ENCODE peak calls at places on chromosomes 1 and 21, in six cellular contexts. One of them, this sample, is unnamed.

GRCh38 chr1:147641695-147642592 is 28.4 kb downstream of the ACP6 start:
- DNase-seq in mesenchymal stem cell: peak
- DNase-seq in H1: no peak
- DNase-seq in mesendoderm: peak
- DNase-seq in neuronal stem cell: peak
- DNase-seq in IMR-90: peak
- DNase-seq in this sample: no peak

GRCh38 chr1:5709976-5710375 is 282.2 kb downstream of the NPHP4 start:
- DNase-seq in mesenchymal stem cell: no peak
- DNase-seq in mesendoderm: no peak
- DNase-seq in H1: no peak
- DNase-seq in neuronal stem cell: no peak
- DNase-seq in IMR-90: no peak
- DNase-seq in this sample: peak

GRCh38 chr1:246004281-246004680 is 502.8 kb downstream of the SMYD3 start:
- DNase-seq in H1: no peak
- DNase-seq in neuronal stem cell: no peak
- DNase-seq in mesenchymal stem cell: no peak
- DNase-seq in mesendoderm: no peak
- DNase-seq in IMR-90: no peak
- DNase-seq in this sample: no peak

GRCh38 chr1:241533375-241534115 is 1.4 kb downstream of the KMO start:
- DNase-seq in mesendoderm: peak
- DNase-seq in IMR-90: no peak
- DNase-seq in mesenchymal stem cell: peak
- DNase-seq in H1: no peak
- DNase-seq in neuronal stem cell: no peak
- DNase-seq in this sample: no peak

GRCh38 chr21:36974851-36975192 is 8.4 kb upstream of the HLCS start:
- DNase-seq in neuronal stem cell: no peak
- DNase-seq in mesenchymal stem cell: no peak
- DNase-seq in H1: no peak
- DNase-seq in mesendoderm: no peak
- DNase-seq in IMR-90: no peak
- DNase-seq in this sample: no peak

GRCh38 chr1:243496806-243497205 is 241.0 kb downstream of the SDCCAG8 start:
- DNase-seq in neuronal stem cell: no peak
- DNase-seq in mesenchymal stem cell: no peak
- DNase-seq in H1: no peak
- DNase-seq in mesendoderm: no peak
- DNase-seq in IMR-90: no peak
- DNase-seq in this sample: no peak

GRCh38 chr21:36854391-36854790 is 112.1 kb downstream of the HLCS start:
- DNase-seq in H1: peak
- DNase-seq in IMR-90: peak
- DNase-seq in mesenchymal stem cell: peak
- DNase-seq in neuronal stem cell: peak
- DNase-seq in mesendoderm: peak
- DNase-seq in this sample: peak

GRCh38 chr1:17207046-17207445 is 2.1 kb downstream of the PADI1 start:
- DNase-seq in mesendoderm: no peak
- DNase-seq in mesenchymal stem cell: peak
- DNase-seq in neuronal stem cell: no peak
- DNase-seq in H1: no peak
- DNase-seq in IMR-90: no peak
- DNase-seq in this sample: no peak

GRCh38 chr1:2933431-2934172 is 87.7 kb upstream of the ACTRT2 start:
- DNase-seq in neuronal stem cell: no peak
- DNase-seq in mesendoderm: no peak
- DNase-seq in IMR-90: no peak
- DNase-seq in H1: no peak
- DNase-seq in mesenchymal stem cell: no peak
- DNase-seq in this sample: no peak

GRCh38 chr1:151898519-151898991 is 10.8 kb downstream of the THEM4 start:
- DNase-seq in H1: no peak
- DNase-seq in mesenchymal stem cell: no peak
- DNase-seq in IMR-90: no peak
- DNase-seq in neuronal stem cell: no peak
- DNase-seq in mesendoderm: no peak
- DNase-seq in this sample: no peak

GRCh38 chr21:36297938-36298572 is 21.9 kb upstream of the MORC3 start:
- DNase-seq in neuronal stem cell: no peak
- DNase-seq in H1: no peak
- DNase-seq in mesendoderm: no peak
- DNase-seq in mesenchymal stem cell: peak
- DNase-seq in IMR-90: peak
- DNase-seq in this sample: no peak

GRCh38 chr1:177384461-177384860 is 213.7 kb downstream of the BRINP2 start:
- DNase-seq in mesenchymal stem cell: peak
- DNase-seq in IMR-90: peak
- DNase-seq in H1: no peak
- DNase-seq in mesendoderm: peak
- DNase-seq in neuronal stem cell: no peak
- DNase-seq in this sample: no peak

GRCh38 chr1:206111528-206111927 is 5.7 kb downstream of the AVPR1B start:
- DNase-seq in mesenchymal stem cell: no peak
- DNase-seq in mesendoderm: no peak
- DNase-seq in IMR-90: no peak
- DNase-seq in neuronal stem cell: no peak
- DNase-seq in H1: no peak
- DNase-seq in this sample: no peak

GRCh38 chr1:59164371-59164770 is 132.5 kb upstream of the FGGY start:
- DNase-seq in mesenchymal stem cell: no peak
- DNase-seq in mesendoderm: no peak
- DNase-seq in H1: no peak
- DNase-seq in IMR-90: no peak
- DNase-seq in neuronal stem cell: no peak
- DNase-seq in this sample: no peak

GRCh38 chr1:53285969-53286760 is 41.7 kb downstream of the LRP8 start:
- DNase-seq in mesenchymal stem cell: no peak
- DNase-seq in H1: no peak
- DNase-seq in neuronal stem cell: no peak
- DNase-seq in mesendoderm: peak
- DNase-seq in IMR-90: no peak
- DNase-seq in this sample: no peak

GRCh38 chr1:21313146-21313885 is 23.1 kb upstream of the ECE1 start:
- DNase-seq in IMR-90: peak
- DNase-seq in mesenchymal stem cell: peak
- DNase-seq in neuronal stem cell: no peak
- DNase-seq in H1: no peak
- DNase-seq in mesendoderm: no peak
- DNase-seq in this sample: no peak

GRCh38 chr1:94020764-94021579 is 100.0 kb downstream of the ABCA4 start:
- DNase-seq in neuronal stem cell: no peak
- DNase-seq in H1: no peak
- DNase-seq in mesenchymal stem cell: peak
- DNase-seq in mesendoderm: peak
- DNase-seq in IMR-90: peak
- DNase-seq in this sample: no peak

GRCh38 chr1:36977736-36978314 is 56.5 kb downstream of the GRIK3 start:
- DNase-seq in neuronal stem cell: no peak
- DNase-seq in IMR-90: no peak
- DNase-seq in mesenchymal stem cell: no peak
- DNase-seq in mesendoderm: no peak
- DNase-seq in H1: no peak
- DNase-seq in this sample: no peak

GRCh38 chr1:30778156-30778978 is 20.8 kb upstream of the LAPTM5 start:
- DNase-seq in IMR-90: peak
- DNase-seq in mesendoderm: no peak
- DNase-seq in neuronal stem cell: no peak
- DNase-seq in mesenchymal stem cell: peak
- DNase-seq in H1: no peak
- DNase-seq in this sample: no peak

GRCh38 chr1:221072214-221072613 is 193.0 kb downstream of the HLX start:
- DNase-seq in mesenchymal stem cell: no peak
- DNase-seq in mesendoderm: no peak
- DNase-seq in IMR-90: no peak
- DNase-seq in neuronal stem cell: no peak
- DNase-seq in H1: no peak
- DNase-seq in this sample: no peak

GRCh38 chr1:57712846-57713245 is 289.0 kb upstream of the DAB1 start:
- DNase-seq in IMR-90: no peak
- DNase-seq in mesendoderm: no peak
- DNase-seq in neuronal stem cell: no peak
- DNase-seq in H1: no peak
- DNase-seq in mesenchymal stem cell: no peak
- DNase-seq in this sample: no peak

GRCh38 chr1:204041232-204041767 is 31.6 kb upstream of the SOX13 start:
- DNase-seq in H1: no peak
- DNase-seq in mesendoderm: no peak
- DNase-seq in IMR-90: no peak
- DNase-seq in neuronal stem cell: no peak
- DNase-seq in mesenchymal stem cell: no peak
- DNase-seq in this sample: no peak

GRCh38 chr1:116710326-116711060 is 43.0 kb upstream of the IGSF3 start:
- DNase-seq in H1: no peak
- DNase-seq in mesendoderm: no peak
- DNase-seq in IMR-90: no peak
- DNase-seq in mesenchymal stem cell: no peak
- DNase-seq in neuronal stem cell: no peak
- DNase-seq in this sample: no peak

GRCh38 chr1:64505944-64506658 is 36.2 kb downstream of the CACHD1 start:
- DNase-seq in IMR-90: no peak
- DNase-seq in H1: no peak
- DNase-seq in mesendoderm: peak
- DNase-seq in mesenchymal stem cell: no peak
- DNase-seq in neuronal stem cell: no peak
- DNase-seq in this sample: no peak

GRCh38 chr1:1599030-1599916 is 662 bp downstream of the FNDC10 start:
- DNase-seq in mesenchymal stem cell: peak
- DNase-seq in IMR-90: peak
- DNase-seq in neuronal stem cell: peak
- DNase-seq in mesendoderm: peak
- DNase-seq in H1: no peak
- DNase-seq in this sample: peak

GRCh38 chr1:165533254-165533653 is 10.5 kb upstream of the LRRC52 start:
- DNase-seq in IMR-90: no peak
- DNase-seq in mesenchymal stem cell: no peak
- DNase-seq in mesendoderm: no peak
- DNase-seq in H1: no peak
- DNase-seq in neuronal stem cell: no peak
- DNase-seq in this sample: no peak

GRCh38 chr1:214329456-214330220 is 48.7 kb downstream of the SMYD2 start:
- DNase-seq in mesenchymal stem cell: no peak
- DNase-seq in neuronal stem cell: no peak
- DNase-seq in H1: no peak
- DNase-seq in mesendoderm: no peak
- DNase-seq in IMR-90: no peak
- DNase-seq in this sample: no peak

GRCh38 chr21:38777521-38777920 is 28.2 kb upstream of the ETS2 start:
- DNase-seq in IMR-90: no peak
- DNase-seq in H1: no peak
- DNase-seq in neuronal stem cell: no peak
- DNase-seq in mesenchymal stem cell: no peak
- DNase-seq in mesendoderm: no peak
- DNase-seq in this sample: no peak

GRCh38 chr1:202860744-202861419 is 28.1 kb downstream of the RABIF start:
- DNase-seq in mesendoderm: peak
- DNase-seq in neuronal stem cell: peak
- DNase-seq in IMR-90: peak
- DNase-seq in mesenchymal stem cell: peak
- DNase-seq in H1: peak
- DNase-seq in this sample: peak

GRCh38 chr21:45695086-45695485 is 51.6 kb downstream of the PCBP3 start:
- DNase-seq in IMR-90: no peak
- DNase-seq in H1: peak
- DNase-seq in neuronal stem cell: peak
- DNase-seq in mesenchymal stem cell: no peak
- DNase-seq in mesendoderm: peak
- DNase-seq in this sample: peak
- H2BK15ac ChIP-seq in IMR-90: no peak
- H2BK15ac ChIP-seq in H1: no peak
- H2BK15ac ChIP-seq in neuronal stem cell: no peak
- H2BK15ac ChIP-seq in mesenchymal stem cell: no peak
- H2BK15ac ChIP-seq in mesendoderm: no peak
- H2BK15ac ChIP-seq in this sample: no peak

DNA sequence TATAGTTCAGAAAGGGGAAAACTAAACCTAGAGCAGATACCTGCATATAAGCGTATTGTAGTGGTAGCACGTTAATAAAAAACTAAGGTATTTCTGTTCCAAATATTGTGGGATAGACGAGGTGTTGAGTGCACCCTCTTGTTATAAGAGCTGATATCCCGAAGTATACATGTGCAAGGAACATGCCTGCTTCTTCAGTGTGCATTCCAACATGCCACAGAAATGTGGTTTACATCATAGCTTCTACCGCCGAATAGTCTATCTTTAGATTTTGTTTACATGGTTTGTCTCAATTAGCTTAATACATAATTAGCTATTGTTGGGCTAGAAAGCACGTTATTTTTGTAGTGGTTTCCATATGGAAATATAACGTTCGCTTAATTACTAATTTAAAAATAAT is 2.2 kb downstream of the CHRM3 start:
- DNase-seq in IMR-90: no peak
- DNase-seq in mesenchymal stem cell: no peak
- DNase-seq in H1: no peak
- DNase-seq in neuronal stem cell: no peak
- DNase-seq in mesendoderm: no peak
- DNase-seq in this sample: no peak
- H2BK15ac ChIP-seq in IMR-90: no peak
- H2BK15ac ChIP-seq in mesenchymal stem cell: no peak
- H2BK15ac ChIP-seq in H1: no peak
- H2BK15ac ChIP-seq in neuronal stem cell: no peak
- H2BK15ac ChIP-seq in mesendoderm: no peak
- H2BK15ac ChIP-seq in this sample: no peak

DNA sequence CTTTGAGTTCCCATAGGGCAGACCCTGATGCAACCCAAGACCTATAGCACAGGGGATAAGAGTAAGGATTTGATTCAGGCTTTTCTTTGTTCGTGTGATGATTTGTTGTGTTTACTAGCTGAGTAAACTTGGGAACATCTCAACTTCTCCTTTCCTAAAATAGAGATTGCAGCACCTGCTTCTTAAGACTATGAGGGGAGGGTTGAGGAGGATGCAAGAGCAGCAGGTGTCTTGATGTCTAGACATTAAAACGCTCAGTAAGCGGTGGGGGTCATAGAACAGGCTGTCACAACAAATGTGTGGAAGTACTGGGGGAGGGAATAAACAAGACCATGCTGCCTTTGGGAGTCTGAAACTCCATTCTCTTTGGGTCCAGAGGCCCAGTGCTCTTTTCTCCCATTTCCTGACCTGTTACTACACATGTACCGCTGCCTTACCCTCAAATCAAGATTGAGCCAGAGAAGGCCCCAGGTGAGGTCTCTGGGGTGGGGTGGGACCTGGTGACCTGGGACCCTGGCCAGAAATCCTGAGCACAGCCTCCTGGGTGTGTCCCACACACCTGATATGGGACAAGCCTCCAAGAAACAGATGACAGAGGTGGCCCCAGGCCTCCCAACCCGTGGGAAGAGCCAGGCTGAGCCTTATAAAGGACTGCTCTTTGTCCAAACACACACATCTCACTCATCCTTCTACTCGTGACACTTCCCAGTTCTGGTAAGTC is at the start of gene S100A7A:
- DNase-seq in mesenchymal stem cell: no peak
- DNase-seq in H1: no peak
- DNase-seq in neuronal stem cell: no peak
- DNase-seq in mesendoderm: no peak
- DNase-seq in IMR-90: no peak
- DNase-seq in this sample: no peak
- H2BK15ac ChIP-seq in mesenchymal stem cell: no peak
- H2BK15ac ChIP-seq in H1: no peak
- H2BK15ac ChIP-seq in neuronal stem cell: no peak
- H2BK15ac ChIP-seq in mesendoderm: no peak
- H2BK15ac ChIP-seq in IMR-90: no peak
- H2BK15ac ChIP-seq in this sample: no peak

GRCh38 chr1:7710859-7711258 is 60.2 kb upstream of the VAMP3 start:
- DNase-seq in IMR-90: no peak
- DNase-seq in neuronal stem cell: no peak
- DNase-seq in mesenchymal stem cell: no peak
- DNase-seq in H1: no peak
- DNase-seq in mesendoderm: no peak
- DNase-seq in this sample: no peak
- H2BK15ac ChIP-seq in IMR-90: no peak
- H2BK15ac ChIP-seq in neuronal stem cell: no peak
- H2BK15ac ChIP-seq in mesenchymal stem cell: no peak
- H2BK15ac ChIP-seq in H1: no peak
- H2BK15ac ChIP-seq in mesendoderm: no peak
- H2BK15ac ChIP-seq in this sample: no peak